ENCODE peak calls at places on chromosomes 4 and X, in eight cellular contexts. G is H1, N is H9, A is MM.1S, F is HFF-Myc, W is fibroblast of the aortic adventitia, J is retinal pigment epithelial cell, Z is PC-3. H is an unnamed sample.

GRCh38 chr4:15327311-15328298 is 100.2 kb upstream of the C1QTNF7 start:
- DNase-seq in W (peak; percentile 63), A (no peak), G (no peak), J (no peak), F (peak; percentile 99), Z (no peak), N (no peak), H (no peak)

GRCh38 chrX:153864101-153864500 is 21.9 kb downstream of the L1CAM start:
- DNase-seq in Z (no peak), F (no peak), N (no peak), A (no peak), W (no peak), J (no peak), G (no peak), H (no peak)

GRCh38 chrX:72358313-72358712 is 52.6 kb upstream of the CITED1 start:
- DNase-seq in W (no peak), N (no peak), A (no peak), G (no peak), Z (peak; percentile 70), F (no peak), J (no peak), H (no peak)

GRCh38 chrX:134172588-134173259 is 64.3 kb upstream of the CCDC160 start:
- DNase-seq in Z (no peak), A (peak; percentile 20), N (no peak), J (no peak), F (no peak), G (no peak), W (no peak), H (peak; percentile 25)

GRCh38 chrX:106263817-106264216 is 95.7 kb downstream of the PWWP3B start:
- DNase-seq in Z (peak; percentile 69), A (no peak), J (peak; percentile 31), W (no peak), N (no peak), G (no peak), F (no peak), H (no peak)

GRCh38 chr4:13970349-13970748 is 342.8 kb upstream of the BOD1L1 start:
- DNase-seq in G (no peak), J (no peak), W (no peak), Z (no peak), A (no peak), N (no peak), F (no peak), H (no peak)

GRCh38 chrX:138748480-138748879 is 37.0 kb upstream of the FGF13 start:
- DNase-seq in W (peak; percentile 37), G (no peak), N (no peak), J (no peak), F (no peak), A (peak; percentile 32), Z (peak; percentile 50), H (no peak)

GRCh38 chr4:25792200-25792791 is 70.5 kb downstream of the SEL1L3 start:
- DNase-seq in W (no peak), A (no peak), J (no peak), G (peak; percentile 71), N (peak; percentile 68), F (no peak), Z (peak; percentile 70), H (no peak)

GRCh38 chr4:186201535-186202230 is 10.3 kb downstream of the CYP4V2 start:
- DNase-seq in Z (peak; percentile 63), N (peak; percentile 74), F (no peak), J (no peak), A (peak; percentile 89), W (peak; percentile 31), G (peak; percentile 64), H (peak; percentile 68)

GRCh38 chr4:98151145-98151929 is 8.1 kb upstream of the STPG2 start:
- DNase-seq in N (no peak), Z (no peak), A (no peak), W (no peak), G (no peak), J (no peak), F (no peak), H (no peak)

GRCh38 chrX:75086731-75087195 is 69.3 kb downstream of the ABCB7 start:
- DNase-seq in A (no peak), Z (no peak), W (peak; percentile 36), G (no peak), N (no peak), J (no peak), F (no peak), H (no peak)

GRCh38 chrX:130245441-130245840 is 23.3 kb downstream of the ZNF280C start:
- DNase-seq in A (no peak), N (no peak), Z (no peak), W (peak; percentile 75), G (no peak), J (no peak), F (no peak), H (no peak)

GRCh38 chrX:47862680-47863079 is 26.0 kb downstream of the ZNF81 start:
- DNase-seq in F (no peak), N (no peak), W (no peak), G (no peak), A (no peak), Z (no peak), J (no peak), H (no peak)

GRCh38 chr4:174394915-174395314 is 111.2 kb downstream of the CEP44 start:
- DNase-seq in Z (peak; percentile 67), W (peak; percentile 68), J (no peak), A (no peak), G (no peak), N (no peak), F (peak; percentile 17), H (no peak)

GRCh38 chr4:136651932-136652331 is 880.4 kb downstream of the PCDH18 start:
- DNase-seq in G (no peak), A (no peak), Z (no peak), N (no peak), W (no peak), J (no peak), F (no peak), H (no peak)

GRCh38 chrX:25049971-25050370 is 34.2 kb upstream of the ARX start:
- DNase-seq in W (no peak), G (no peak), J (no peak), A (no peak), N (no peak), Z (no peak), F (no peak), H (no peak)

GRCh38 chrX:1261285-1261684 is 7.3 kb upstream of the CSF2RA start:
- DNase-seq in G (peak; percentile 62), F (no peak), J (no peak), Z (no peak), A (no peak), W (no peak), N (peak; percentile 50), H (no peak)

DNA sequence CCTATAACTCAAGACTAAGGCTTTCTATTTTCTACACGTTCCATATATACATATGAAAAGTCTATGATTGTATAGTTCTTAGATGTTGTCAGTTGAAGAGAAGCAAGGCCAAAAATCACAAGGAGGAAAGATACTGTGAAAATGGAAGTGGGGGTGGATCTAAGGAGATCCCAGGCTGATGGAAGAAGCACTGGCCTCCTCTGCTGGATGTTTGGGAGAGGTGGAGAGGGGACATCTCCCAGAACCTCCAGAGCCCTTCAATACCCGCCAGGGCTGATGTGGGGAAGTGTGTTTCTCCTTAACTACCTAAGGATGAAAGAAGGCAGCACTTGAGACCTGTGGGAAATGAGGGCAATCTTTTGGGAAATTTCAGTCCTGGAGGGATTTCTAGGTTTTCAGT is 67.4 kb downstream of the RASGEF1B start:
- DNase-seq in G (no peak), F (no peak), J (no peak), N (no peak), A (no peak), Z (peak; percentile 11), W (no peak), H (no peak)
- TF ChIP-seq CTCF in G (no peak), F (no peak), J (peak; percentile 5), N (peak; percentile 26), A (no peak), Z (peak; percentile 14), W (no peak), H (no peak)

DNA sequence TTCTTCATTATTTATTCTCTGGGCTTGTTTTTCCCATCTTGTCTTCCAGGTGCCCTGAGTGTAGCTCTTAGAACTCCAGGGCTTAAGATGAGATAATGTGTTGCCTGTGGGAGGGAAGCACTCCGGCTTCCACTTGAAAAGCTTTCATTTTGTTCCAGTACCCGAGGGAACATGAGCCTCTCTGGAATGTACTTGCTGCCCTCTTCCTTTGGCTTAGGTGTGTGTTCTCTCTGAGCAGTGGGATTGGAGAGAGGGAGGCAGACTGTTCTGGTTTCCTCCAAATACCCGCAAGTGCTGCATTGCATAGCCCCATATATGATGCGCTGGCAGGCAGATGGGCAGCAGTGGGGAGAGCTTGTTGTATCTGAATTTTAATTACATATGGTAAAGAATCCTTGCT is 861 bp upstream of the DTHD1 start:
- DNase-seq in G (no peak), F (no peak), N (peak; percentile 29), Z (no peak), A (no peak), W (no peak), J (no peak), H (no peak)
- TF ChIP-seq CTCF in G (no peak), F (no peak), N (no peak), Z (no peak), A (no peak), W (no peak), J (no peak), H (no peak)

GRCh38 chr4:182093431-182093831 is 149.8 kb upstream of the TENM3 start:
- DNase-seq in Z (no peak), F (no peak), G (no peak), J (no peak), A (no peak), W (no peak), N (no peak), H (no peak)

GRCh38 chr4:182091128-182091527 is 152.1 kb upstream of the TENM3 start:
- DNase-seq in F (no peak), N (no peak), J (no peak), W (no peak), G (no peak), A (no peak), Z (no peak), H (no peak)

GRCh38 chr4:182090186-182090585 is 153.0 kb upstream of the TENM3 start:
- DNase-seq in Z (no peak), A (no peak), G (no peak), W (no peak), F (no peak), N (no peak), J (no peak), H (no peak)

GRCh38 chr4:182085051-182085480 is 158.1 kb upstream of the TENM3 start:
- DNase-seq in W (no peak), J (no peak), F (no peak), A (no peak), G (peak; percentile 39), N (no peak), Z (no peak), H (no peak)

DNA sequence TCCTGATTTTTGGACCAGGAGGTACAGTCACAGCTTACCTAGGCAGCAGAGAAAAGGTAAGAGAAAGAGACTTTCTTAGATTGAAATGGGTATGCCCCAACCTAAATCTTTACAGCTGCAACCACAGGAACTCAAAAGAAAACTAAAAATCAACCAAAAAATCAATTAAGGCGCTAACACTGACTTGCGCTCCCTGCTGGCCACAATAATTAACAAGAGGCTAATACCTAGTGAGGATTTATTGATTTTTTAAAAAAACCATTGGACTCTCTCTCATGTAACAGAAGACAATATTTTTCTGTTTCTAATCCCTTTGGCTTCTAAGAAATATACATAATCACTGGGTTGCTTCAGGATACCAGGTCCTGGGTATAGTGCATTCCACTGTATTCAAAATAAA is 153.9 kb upstream of the TENM3 start:
- DNase-seq in W (peak; percentile 17), G (peak; percentile 50), J (no peak), F (no peak), Z (peak; percentile 13), A (peak; percentile 36), N (no peak), H (no peak)
- TF ChIP-seq CTCF in W (no peak), G (peak; percentile 42), J (peak; percentile 23), F (no peak), Z (peak; percentile 59), A (peak; percentile 49), N (peak; percentile 80), H (peak; percentile 13)

GRCh38 chr4:156113138-156113537 is 159.5 kb upstream of the CTSO start:
- DNase-seq in F (no peak), G (no peak), W (no peak), Z (peak; percentile 36), N (no peak), A (peak; percentile 25), J (no peak), H (peak; percentile 4)
- TF ChIP-seq CTCF in F (no peak), G (no peak), W (peak; percentile 9), Z (peak; percentile 59), N (peak; percentile 47), A (peak; percentile 29), J (peak; percentile 25), H (no peak)